ENCODE peak calls at places on chromosomes 6 and 20, in nine cellular contexts. U, O, W, A, H, D, F, C and V are unnamed samples.

GRCh38 chr20:1842281-1842680 is 52.9 kb upstream of the SIRPA start:
- DNase-seq in H (no peak), A (no peak), F (no peak), O (no peak), U (no peak), W (no peak), D (no peak), C (no peak), V (peak)

GRCh38 chr6:108564178-108564577 is 3.5 kb downstream of the FOXO3 start:
- DNase-seq in H (no peak), U (no peak), D (peak), A (no peak), O (peak), F (no peak), C (peak), W (peak), V (peak)

GRCh38 chr20:48788486-48789072 is 39.2 kb downstream of the PREX1 start:
- DNase-seq in H (no peak), U (no peak), D (no peak), F (no peak), C (no peak), A (no peak), O (no peak), W (no peak), V (no peak)

GRCh38 chr6:170260686-170261085 is 30.2 kb downstream of the DLL1 start:
- DNase-seq in C (no peak), D (no peak), H (peak), A (peak), O (no peak), W (no peak), U (peak), F (no peak), V (no peak)

GRCh38 chr6:161094904-161095440 is 103.4 kb downstream of the MAP3K4 start:
- DNase-seq in C (no peak), U (no peak), D (no peak), A (no peak), H (no peak), W (no peak), F (no peak), O (no peak), V (no peak)

GRCh38 chr20:51492167-51493092 is 50.1 kb downstream of the NFATC2 start:
- DNase-seq in D (no peak), A (no peak), W (peak), O (no peak), U (no peak), F (peak), C (no peak), H (peak), V (peak)

GRCh38 chr6:120262354-120262753 is 912.8 kb upstream of the MAN1A1 start:
- DNase-seq in A (no peak), H (no peak), U (no peak), C (no peak), W (no peak), F (no peak), D (no peak), O (no peak), V (no peak)

GRCh38 chr20:11155156-11155805 is 481.5 kb upstream of the JAG1 start:
- DNase-seq in C (no peak), F (no peak), W (no peak), D (no peak), A (no peak), O (no peak), U (no peak), H (no peak), V (no peak)

GRCh38 chr20:45341939-45342862 is 6.0 kb downstream of the SDC4 start:
- DNase-seq in D (peak), U (peak), H (peak), F (peak), C (no peak), W (peak), O (no peak), A (peak), V (peak)

GRCh38 chr6:135506270-135506997 is 8.9 kb upstream of the AHI1 start:
- DNase-seq in U (peak), D (peak), W (peak), F (no peak), H (no peak), C (peak), A (peak), O (no peak), V (peak)

GRCh38 chr6:82030761-82031160 is 216.8 kb downstream of the IBTK start:
- DNase-seq in H (no peak), F (no peak), A (no peak), W (no peak), U (no peak), C (no peak), O (no peak), D (no peak), V (no peak)